ENCODE peak calls at places on chromosomes 4 and X, in ten cellular contexts. One of them, this sample, is unnamed. For H3K9me3, the result is how much of the 10 kb centered on the place peaks cover.

GRCh38 chrX:139179592-139179991 is 350.9 kb upstream of the F9 start:
- DNase-seq in vagina: no peak
- DNase-seq in adrenal gland: no peak
- DNase-seq in tibial nerve: no peak
- DNase-seq in right lobe of liver: no peak
- DNase-seq in HepG2: no peak
- DNase-seq in uterus: no peak
- DNase-seq in A549: no peak
- DNase-seq in transverse colon: no peak
- DNase-seq in heart left ventricle: no peak
- DNase-seq in this sample: no peak

GRCh38 chrX:76183289-76184057 is 10.6 kb downstream of the PBDC1 start:
- DNase-seq in right lobe of liver: no peak
- DNase-seq in A549: no peak
- DNase-seq in HepG2: peak
- DNase-seq in vagina: no peak
- DNase-seq in heart left ventricle: no peak
- DNase-seq in uterus: no peak
- DNase-seq in transverse colon: no peak
- DNase-seq in adrenal gland: no peak
- DNase-seq in tibial nerve: no peak
- DNase-seq in this sample: no peak

GRCh38 chr4:68407868-68408190 is 39.4 kb upstream of the TMPRSS11E start:
- DNase-seq in transverse colon: no peak
- DNase-seq in tibial nerve: no peak
- DNase-seq in adrenal gland: no peak
- DNase-seq in right lobe of liver: no peak
- DNase-seq in vagina: no peak
- DNase-seq in HepG2: no peak
- DNase-seq in uterus: no peak
- DNase-seq in A549: no peak
- DNase-seq in heart left ventricle: no peak
- DNase-seq in this sample: no peak

GRCh38 chr4:76459291-76459723 is 24.3 kb downstream of the SHROOM3 start:
- DNase-seq in A549: no peak
- DNase-seq in adrenal gland: no peak
- DNase-seq in heart left ventricle: no peak
- DNase-seq in uterus: no peak
- DNase-seq in right lobe of liver: no peak
- DNase-seq in transverse colon: no peak
- DNase-seq in vagina: no peak
- DNase-seq in tibial nerve: no peak
- DNase-seq in HepG2: no peak
- DNase-seq in this sample: peak

GRCh38 chrX:134718329-134719317 is 60.4 kb upstream of the PLAC1 start:
- DNase-seq in A549: peak
- DNase-seq in HepG2: no peak
- DNase-seq in right lobe of liver: no peak
- DNase-seq in uterus: peak
- DNase-seq in heart left ventricle: no peak
- DNase-seq in vagina: no peak
- DNase-seq in adrenal gland: no peak
- DNase-seq in tibial nerve: no peak
- DNase-seq in transverse colon: no peak
- DNase-seq in this sample: peak

GRCh38 chr4:19580090-19580489 is 671.6 kb upstream of the SLIT2 start:
- DNase-seq in A549: no peak
- DNase-seq in right lobe of liver: no peak
- DNase-seq in HepG2: no peak
- DNase-seq in vagina: no peak
- DNase-seq in heart left ventricle: no peak
- DNase-seq in transverse colon: no peak
- DNase-seq in uterus: no peak
- DNase-seq in tibial nerve: no peak
- DNase-seq in adrenal gland: no peak
- DNase-seq in this sample: no peak

GRCh38 chrX:48584698-48585097 is 10.4 kb downstream of the RBM3 start:
- DNase-seq in uterus: no peak
- DNase-seq in transverse colon: no peak
- DNase-seq in heart left ventricle: no peak
- DNase-seq in right lobe of liver: no peak
- DNase-seq in HepG2: no peak
- DNase-seq in adrenal gland: no peak
- DNase-seq in A549: no peak
- DNase-seq in vagina: no peak
- DNase-seq in tibial nerve: no peak
- DNase-seq in this sample: no peak

GRCh38 chrX:128106630-128107029 is 54.4 kb upstream of the ACTRT1 start:
- DNase-seq in uterus: no peak
- DNase-seq in A549: peak
- DNase-seq in tibial nerve: no peak
- DNase-seq in HepG2: peak
- DNase-seq in heart left ventricle: no peak
- DNase-seq in transverse colon: no peak
- DNase-seq in right lobe of liver: no peak
- DNase-seq in adrenal gland: no peak
- DNase-seq in vagina: no peak
- DNase-seq in this sample: no peak

GRCh38 chr4:111028829-111029228 is 406.0 kb upstream of the PITX2 start:
- DNase-seq in transverse colon: no peak
- DNase-seq in tibial nerve: no peak
- DNase-seq in heart left ventricle: no peak
- DNase-seq in right lobe of liver: no peak
- DNase-seq in A549: no peak
- DNase-seq in vagina: no peak
- DNase-seq in HepG2: no peak
- DNase-seq in adrenal gland: no peak
- DNase-seq in uterus: no peak
- DNase-seq in this sample: no peak

GRCh38 chrX:10159069-10159468 is 2.3 kb downstream of the CLCN4 start:
- DNase-seq in A549: no peak
- DNase-seq in vagina: no peak
- DNase-seq in right lobe of liver: no peak
- DNase-seq in tibial nerve: no peak
- DNase-seq in transverse colon: no peak
- DNase-seq in heart left ventricle: no peak
- DNase-seq in uterus: no peak
- DNase-seq in adrenal gland: no peak
- DNase-seq in HepG2: no peak
- DNase-seq in this sample: no peak

GRCh38 chrX:33133320-33133719 is 78.0 kb downstream of the DMD start:
- DNase-seq in A549: no peak
- DNase-seq in transverse colon: no peak
- DNase-seq in vagina: no peak
- DNase-seq in adrenal gland: no peak
- DNase-seq in HepG2: no peak
- DNase-seq in heart left ventricle: no peak
- DNase-seq in tibial nerve: no peak
- DNase-seq in right lobe of liver: no peak
- DNase-seq in uterus: no peak
- DNase-seq in this sample: no peak

GRCh38 chrX:153966283-153966688 is 5.3 kb downstream of the HCFC1 start:
- DNase-seq in uterus: no peak
- DNase-seq in tibial nerve: no peak
- DNase-seq in transverse colon: no peak
- DNase-seq in adrenal gland: peak
- DNase-seq in right lobe of liver: peak
- DNase-seq in A549: no peak
- DNase-seq in vagina: no peak
- DNase-seq in HepG2: no peak
- DNase-seq in heart left ventricle: no peak
- DNase-seq in this sample: peak

GRCh38 chrX:71184803-71185495 is 38.1 kb upstream of the GJB1 start:
- DNase-seq in tibial nerve: no peak
- DNase-seq in uterus: no peak
- DNase-seq in A549: no peak
- DNase-seq in right lobe of liver: peak
- DNase-seq in HepG2: no peak
- DNase-seq in adrenal gland: no peak
- DNase-seq in heart left ventricle: no peak
- DNase-seq in vagina: no peak
- DNase-seq in transverse colon: no peak
- DNase-seq in this sample: peak

DNA sequence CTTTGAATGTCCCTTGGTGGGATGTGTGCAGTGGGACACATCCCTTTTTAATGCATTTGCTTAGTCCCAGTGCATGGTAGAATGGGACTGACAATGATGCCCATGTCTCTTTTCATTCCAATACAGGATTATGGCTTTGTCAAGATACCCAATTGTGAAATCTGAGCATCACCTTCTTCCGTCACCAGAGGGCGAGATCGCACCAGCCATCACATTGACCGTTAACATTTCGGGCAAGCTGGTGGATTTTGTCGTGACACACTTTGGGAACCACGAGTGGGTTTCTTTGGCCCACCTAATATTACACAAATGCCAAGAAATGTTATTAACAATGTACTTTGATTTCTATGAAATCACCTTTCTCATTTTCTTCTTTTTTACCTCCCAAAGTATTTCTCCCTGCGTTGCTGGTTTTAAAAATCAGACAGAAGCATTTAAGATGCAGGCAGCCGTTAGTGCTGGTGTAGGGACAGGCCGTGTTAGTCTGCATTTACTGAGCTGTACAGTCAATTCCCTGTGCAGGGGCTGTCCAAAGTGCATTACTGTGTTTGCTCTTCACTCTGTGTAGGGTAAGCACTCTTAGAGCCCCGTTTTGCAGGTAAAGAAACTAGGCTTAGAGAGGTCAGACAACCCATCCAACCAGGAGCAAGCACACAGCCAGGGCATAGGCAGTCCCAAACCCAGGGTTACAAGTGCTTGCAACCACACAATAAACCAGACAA is 46.5 kb downstream of the CWH43 start:
- DNase-seq in right lobe of liver: no peak
- DNase-seq in A549: peak
- DNase-seq in adrenal gland: peak
- DNase-seq in uterus: no peak
- DNase-seq in transverse colon: no peak
- DNase-seq in tibial nerve: no peak
- DNase-seq in vagina: no peak
- DNase-seq in HepG2: peak
- DNase-seq in heart left ventricle: no peak
- DNase-seq in this sample: no peak
- H3K9me3 ChIP-seq in right lobe of liver: under half
- H3K9me3 ChIP-seq in A549: under half
- H3K9me3 ChIP-seq in adrenal gland: under half
- H3K9me3 ChIP-seq in uterus: under half
- H3K9me3 ChIP-seq in transverse colon: under half
- H3K9me3 ChIP-seq in tibial nerve: under half
- H3K9me3 ChIP-seq in vagina: under half
- H3K9me3 ChIP-seq in HepG2: under half
- H3K9me3 ChIP-seq in heart left ventricle: under half
- H3K9me3 ChIP-seq in this sample: under half

DNA sequence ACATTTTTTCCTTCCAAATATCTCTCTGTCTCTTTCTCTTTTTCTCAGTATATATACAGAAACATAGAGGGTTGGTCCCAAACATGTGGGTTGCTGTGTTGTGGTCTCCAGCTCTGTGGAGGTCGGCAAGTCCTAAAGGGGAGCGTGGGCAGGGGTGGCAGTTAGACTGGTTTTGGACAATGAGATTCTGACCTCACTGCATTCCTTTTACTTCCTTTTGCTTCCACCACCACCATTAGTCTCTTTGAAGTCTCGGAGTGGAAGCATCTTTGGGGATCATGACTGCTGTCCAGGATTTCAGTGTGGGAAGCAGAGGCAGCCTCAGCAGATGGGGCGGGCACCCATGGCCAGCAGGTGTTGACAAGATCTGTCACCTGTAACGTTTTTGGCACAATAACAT is 1091.8 kb downstream of the RAPGEF2 start:
- DNase-seq in A549: no peak
- DNase-seq in heart left ventricle: no peak
- DNase-seq in tibial nerve: no peak
- DNase-seq in uterus: no peak
- DNase-seq in HepG2: no peak
- DNase-seq in transverse colon: no peak
- DNase-seq in adrenal gland: no peak
- DNase-seq in vagina: no peak
- DNase-seq in right lobe of liver: no peak
- DNase-seq in this sample: no peak
- TF ChIP-seq POLR2A in A549: no peak
- TF ChIP-seq POLR2A in heart left ventricle: no peak
- TF ChIP-seq POLR2A in tibial nerve: no peak
- TF ChIP-seq POLR2A in uterus: no peak
- TF ChIP-seq POLR2A in HepG2: no peak
- TF ChIP-seq POLR2A in transverse colon: no peak
- TF ChIP-seq POLR2A in adrenal gland: no peak
- TF ChIP-seq POLR2A in vagina: no peak
- TF ChIP-seq POLR2A in right lobe of liver: no peak
- TF ChIP-seq POLR2A in this sample: no peak

GRCh38 chr4:155433636-155434360 is 57.0 kb upstream of the MAP9 start:
- DNase-seq in A549: no peak
- DNase-seq in transverse colon: no peak
- DNase-seq in vagina: no peak
- DNase-seq in heart left ventricle: no peak
- DNase-seq in uterus: no peak
- DNase-seq in tibial nerve: no peak
- DNase-seq in right lobe of liver: no peak
- DNase-seq in HepG2: no peak
- DNase-seq in adrenal gland: no peak
- DNase-seq in this sample: no peak
- H3K9me3 ChIP-seq in A549: under half
- H3K9me3 ChIP-seq in transverse colon: under half
- H3K9me3 ChIP-seq in vagina: under half
- H3K9me3 ChIP-seq in heart left ventricle: under half
- H3K9me3 ChIP-seq in uterus: under half
- H3K9me3 ChIP-seq in tibial nerve: under half
- H3K9me3 ChIP-seq in right lobe of liver: under half
- H3K9me3 ChIP-seq in HepG2: under half
- H3K9me3 ChIP-seq in adrenal gland: under half
- H3K9me3 ChIP-seq in this sample: under half

GRCh38 chr4:128571747-128572146 is 237.8 kb upstream of the JADE1 start:
- DNase-seq in tibial nerve: no peak
- DNase-seq in right lobe of liver: no peak
- DNase-seq in transverse colon: peak
- DNase-seq in adrenal gland: peak
- DNase-seq in vagina: no peak
- DNase-seq in HepG2: no peak
- DNase-seq in heart left ventricle: no peak
- DNase-seq in A549: peak
- DNase-seq in uterus: peak
- DNase-seq in this sample: no peak
- TF ChIP-seq POLR2A in tibial nerve: no peak
- TF ChIP-seq POLR2A in right lobe of liver: no peak
- TF ChIP-seq POLR2A in transverse colon: no peak
- TF ChIP-seq POLR2A in adrenal gland: no peak
- TF ChIP-seq POLR2A in vagina: no peak
- TF ChIP-seq POLR2A in HepG2: no peak
- TF ChIP-seq POLR2A in heart left ventricle: no peak
- TF ChIP-seq POLR2A in A549: no peak
- TF ChIP-seq POLR2A in uterus: no peak
- TF ChIP-seq POLR2A in this sample: no peak